ENCODE peak calls at places on chromosomes 16 and 17, in four cellular contexts. One of them, this sample, is unnamed.

GRCh38 chr17:56688151-56688550 is 94.7 kb downstream of the NOG start:
- DNase-seq in lower lobe of right lung: no peak
- DNase-seq in fibroblast of lung: no peak
- DNase-seq in SK-N-SH: no peak
- DNase-seq in this sample: no peak

GRCh38 chr17:57585341-57586098 is 159.6 kb downstream of the CCDC182 start:
- DNase-seq in lower lobe of right lung: no peak
- DNase-seq in fibroblast of lung: no peak
- DNase-seq in SK-N-SH: peak; percentile 85
- DNase-seq in this sample: peak; percentile 43

GRCh38 chr17:58161566-58161965 is 5.2 kb upstream of the OR4D2 start:
- DNase-seq in lower lobe of right lung: no peak
- DNase-seq in fibroblast of lung: no peak
- DNase-seq in SK-N-SH: no peak
- DNase-seq in this sample: no peak

GRCh38 chr16:50548659-50549560 is 714 bp downstream of the NKD1 start:
- DNase-seq in lower lobe of right lung: peak; percentile 54
- DNase-seq in fibroblast of lung: peak; percentile 3
- DNase-seq in SK-N-SH: peak; percentile 74
- DNase-seq in this sample: no peak

GRCh38 chr17:28810437-28810836 is 32.2 kb downstream of the FAM222B start:
- DNase-seq in lower lobe of right lung: no peak
- DNase-seq in fibroblast of lung: no peak
- DNase-seq in SK-N-SH: no peak
- DNase-seq in this sample: no peak

GRCh38 chr17:27577124-27577761 is 53.7 kb upstream of the LGALS9 start:
- DNase-seq in lower lobe of right lung: no peak
- DNase-seq in fibroblast of lung: peak; percentile 67
- DNase-seq in SK-N-SH: peak; percentile 80
- DNase-seq in this sample: peak; percentile 77

GRCh38 chr16:53135329-53135728 is 80.5 kb downstream of the CHD9 start:
- DNase-seq in lower lobe of right lung: no peak
- DNase-seq in fibroblast of lung: no peak
- DNase-seq in SK-N-SH: no peak
- DNase-seq in this sample: no peak

GRCh38 chr16:4052801-4053662 is 63.2 kb downstream of the ADCY9 start:
- DNase-seq in lower lobe of right lung: peak; percentile 83
- DNase-seq in fibroblast of lung: peak; percentile 56
- DNase-seq in SK-N-SH: no peak
- DNase-seq in this sample: peak; percentile 30

GRCh38 chr17:1561420-1562177 is 993 bp downstream of the PITPNA start:
- DNase-seq in lower lobe of right lung: peak; percentile 61
- DNase-seq in fibroblast of lung: peak; percentile 20
- DNase-seq in SK-N-SH: peak; percentile 79
- DNase-seq in this sample: peak; percentile 83

GRCh38 chr17:10737168-10737622 is 7.4 kb upstream of the TMEM220 start:
- DNase-seq in lower lobe of right lung: peak; percentile 77
- DNase-seq in fibroblast of lung: peak; percentile 37
- DNase-seq in SK-N-SH: peak; percentile 82
- DNase-seq in this sample: peak; percentile 92

GRCh38 chr17:33090806-33091205 is 99.2 kb downstream of the SPACA3 start:
- DNase-seq in lower lobe of right lung: no peak
- DNase-seq in fibroblast of lung: peak; percentile 63
- DNase-seq in SK-N-SH: no peak
- DNase-seq in this sample: no peak

GRCh38 chr16:67707790-67708189 is 11.3 kb downstream of the GFOD2 start:
- DNase-seq in lower lobe of right lung: no peak
- DNase-seq in fibroblast of lung: no peak
- DNase-seq in SK-N-SH: no peak
- DNase-seq in this sample: no peak

GRCh38 chr16:15604460-15605390 is 38.2 kb downstream of the MARF1 start:
- DNase-seq in lower lobe of right lung: no peak
- DNase-seq in fibroblast of lung: peak; percentile 47
- DNase-seq in SK-N-SH: no peak
- DNase-seq in this sample: no peak

GRCh38 chr16:9578459-9578858 is 487.0 kb downstream of the HAPSTR1 start:
- DNase-seq in lower lobe of right lung: no peak
- DNase-seq in fibroblast of lung: no peak
- DNase-seq in SK-N-SH: no peak
- DNase-seq in this sample: no peak

GRCh38 chr17:18117974-18118632 is 9.5 kb downstream of the MYO15A start:
- DNase-seq in lower lobe of right lung: no peak
- DNase-seq in fibroblast of lung: peak; percentile 20
- DNase-seq in SK-N-SH: no peak
- DNase-seq in this sample: no peak

DNA sequence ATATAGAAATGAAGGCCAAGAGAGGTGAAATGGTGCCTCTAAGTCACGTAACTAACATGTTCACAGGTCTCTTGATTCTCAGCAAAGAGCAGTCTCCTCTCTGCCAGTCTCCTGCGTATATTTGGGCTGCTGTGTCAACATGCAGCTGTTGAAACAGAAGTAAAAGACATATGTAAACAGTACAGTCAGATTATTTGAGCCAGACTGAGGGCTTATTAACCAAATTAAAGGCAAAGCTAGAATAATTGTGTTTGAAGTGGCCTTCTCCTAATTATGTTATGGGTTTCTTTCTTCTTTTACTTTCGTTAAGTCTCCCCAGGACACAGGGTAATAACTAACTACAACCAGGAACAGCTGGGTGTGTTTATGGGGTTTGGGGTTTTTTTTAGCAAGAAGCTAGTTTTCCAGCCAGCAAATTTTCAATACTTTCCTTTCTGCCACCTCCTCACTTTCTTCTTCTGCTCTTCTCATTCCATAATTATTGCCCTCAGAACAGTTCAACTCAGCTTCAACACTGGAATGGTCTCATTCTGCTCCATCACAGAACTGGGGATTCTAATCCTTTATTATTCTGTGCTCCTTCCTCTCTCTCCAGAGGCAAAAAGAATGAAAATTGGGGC is 18.4 kb downstream of the G6PC1 start:
- DNase-seq in lower lobe of right lung: no peak
- DNase-seq in fibroblast of lung: no peak
- DNase-seq in SK-N-SH: no peak
- DNase-seq in this sample: no peak
- H3K4me1 ChIP-seq in lower lobe of right lung: peaks cover 66% of the 10 kb centered on the region
- H3K4me1 ChIP-seq in fibroblast of lung: no peaks in the 10 kb centered on the region
- H3K4me1 ChIP-seq in SK-N-SH: no peaks in the 10 kb centered on the region
- H3K4me1 ChIP-seq in this sample: no peaks in the 10 kb centered on the region

GRCh38 chr17:49216953-49217650 is 6.6 kb downstream of the ABI3 start:
- DNase-seq in lower lobe of right lung: peak; percentile 81
- DNase-seq in fibroblast of lung: no peak
- DNase-seq in SK-N-SH: peak; percentile 40
- DNase-seq in this sample: no peak

GRCh38 chr17:49219987-49220386 is 9.5 kb downstream of the ABI3 start:
- DNase-seq in lower lobe of right lung: no peak
- DNase-seq in fibroblast of lung: no peak
- DNase-seq in SK-N-SH: peak; percentile 34
- DNase-seq in this sample: peak; percentile 54

GRCh38 chr17:49216482-49216881 is 6.0 kb downstream of the ABI3 start:
- DNase-seq in lower lobe of right lung: no peak
- DNase-seq in fibroblast of lung: no peak
- DNase-seq in SK-N-SH: no peak
- DNase-seq in this sample: no peak

GRCh38 chr17:49217651-49218413 is 7.3 kb downstream of the ABI3 start:
- DNase-seq in lower lobe of right lung: peak; percentile 83
- DNase-seq in fibroblast of lung: no peak
- DNase-seq in SK-N-SH: peak; percentile 33
- DNase-seq in this sample: no peak

DNA sequence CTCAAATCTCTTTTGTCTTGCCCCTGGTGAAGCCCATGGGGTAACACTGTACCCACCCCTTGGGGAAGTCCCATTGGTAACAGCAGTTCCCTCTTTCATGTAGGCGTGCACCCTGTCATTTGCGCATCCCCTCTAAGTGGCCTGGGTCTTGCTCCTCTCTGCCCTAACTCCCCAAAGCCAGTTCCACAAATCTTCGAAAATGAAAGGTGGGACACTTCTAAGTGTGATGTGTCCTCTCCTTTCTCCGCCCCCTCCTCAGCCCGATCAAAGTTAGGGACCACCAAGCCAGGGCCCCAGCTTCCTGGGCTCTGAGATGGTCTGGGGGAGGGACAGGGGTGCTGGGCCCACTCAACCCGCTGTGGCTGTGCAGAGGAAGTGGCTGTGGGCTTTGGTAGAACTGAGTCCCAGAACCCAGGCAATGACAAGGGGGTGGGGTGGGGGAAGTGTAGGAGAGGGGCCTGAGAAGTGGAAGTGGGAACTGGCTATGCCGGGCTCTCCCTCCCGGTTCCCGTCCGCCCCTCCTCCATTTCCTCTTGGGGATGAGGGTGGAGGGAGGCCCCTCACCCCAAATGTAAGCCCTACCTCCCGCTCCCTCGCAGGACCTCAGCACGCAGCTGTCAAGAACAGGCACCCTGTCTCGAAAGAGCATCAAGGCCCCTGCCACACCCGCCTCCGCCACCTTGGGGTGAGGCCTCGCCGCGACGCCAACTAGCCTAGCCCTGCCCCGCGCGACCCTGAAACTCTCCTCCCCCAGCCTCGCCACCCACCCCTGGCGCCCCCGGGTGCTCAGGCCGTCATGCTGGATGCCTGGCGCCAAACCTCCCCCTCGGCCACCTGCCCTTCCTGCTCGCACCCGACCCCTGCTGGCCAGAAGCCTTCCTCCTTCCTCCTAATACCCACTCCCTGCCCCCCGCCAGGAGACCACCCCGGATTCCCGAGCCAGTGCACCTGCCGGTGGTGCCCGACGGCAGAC is 8.7 kb downstream of the ABI3 start:
- DNase-seq in lower lobe of right lung: peak; percentile 60
- DNase-seq in fibroblast of lung: no peak
- DNase-seq in SK-N-SH: peak; percentile 61
- DNase-seq in this sample: peak; percentile 83
- TF ChIP-seq CTCF in lower lobe of right lung: no peak
- TF ChIP-seq CTCF in fibroblast of lung: no peak
- TF ChIP-seq CTCF in SK-N-SH: peak; percentile 44
- TF ChIP-seq CTCF in this sample: peak; percentile 53

GRCh38 chr16:56748191-56748590 is 18.3 kb downstream of the NUP93 start:
- DNase-seq in lower lobe of right lung: no peak
- DNase-seq in fibroblast of lung: no peak
- DNase-seq in SK-N-SH: no peak
- DNase-seq in this sample: no peak
- H3K4me1 ChIP-seq in lower lobe of right lung: peaks cover 44% of the 10 kb centered on the region
- H3K4me1 ChIP-seq in fibroblast of lung: peaks cover 12% of the 10 kb centered on the region
- H3K4me1 ChIP-seq in SK-N-SH: peaks cover 14% of the 10 kb centered on the region
- H3K4me1 ChIP-seq in this sample: no peaks in the 10 kb centered on the region

GRCh38 chr17:19339341-19339815 is 23.1 kb downstream of the B9D1 start:
- DNase-seq in lower lobe of right lung: no peak
- DNase-seq in fibroblast of lung: no peak
- DNase-seq in SK-N-SH: no peak
- DNase-seq in this sample: peak; percentile 57

GRCh38 chr17:19337712-19338023 is 24.9 kb downstream of the B9D1 start:
- DNase-seq in lower lobe of right lung: no peak
- DNase-seq in fibroblast of lung: no peak
- DNase-seq in SK-N-SH: no peak
- DNase-seq in this sample: no peak

GRCh38 chr17:19335951-19336631 is 26.4 kb downstream of the B9D1 start:
- DNase-seq in lower lobe of right lung: no peak
- DNase-seq in fibroblast of lung: no peak
- DNase-seq in SK-N-SH: no peak
- DNase-seq in this sample: peak; percentile 68

GRCh38 chr17:19338031-19338990 is 24.2 kb downstream of the B9D1 start:
- DNase-seq in lower lobe of right lung: peak; percentile 81
- DNase-seq in fibroblast of lung: peak; percentile 21
- DNase-seq in SK-N-SH: peak; percentile 62
- DNase-seq in this sample: peak; percentile 96

DNA sequence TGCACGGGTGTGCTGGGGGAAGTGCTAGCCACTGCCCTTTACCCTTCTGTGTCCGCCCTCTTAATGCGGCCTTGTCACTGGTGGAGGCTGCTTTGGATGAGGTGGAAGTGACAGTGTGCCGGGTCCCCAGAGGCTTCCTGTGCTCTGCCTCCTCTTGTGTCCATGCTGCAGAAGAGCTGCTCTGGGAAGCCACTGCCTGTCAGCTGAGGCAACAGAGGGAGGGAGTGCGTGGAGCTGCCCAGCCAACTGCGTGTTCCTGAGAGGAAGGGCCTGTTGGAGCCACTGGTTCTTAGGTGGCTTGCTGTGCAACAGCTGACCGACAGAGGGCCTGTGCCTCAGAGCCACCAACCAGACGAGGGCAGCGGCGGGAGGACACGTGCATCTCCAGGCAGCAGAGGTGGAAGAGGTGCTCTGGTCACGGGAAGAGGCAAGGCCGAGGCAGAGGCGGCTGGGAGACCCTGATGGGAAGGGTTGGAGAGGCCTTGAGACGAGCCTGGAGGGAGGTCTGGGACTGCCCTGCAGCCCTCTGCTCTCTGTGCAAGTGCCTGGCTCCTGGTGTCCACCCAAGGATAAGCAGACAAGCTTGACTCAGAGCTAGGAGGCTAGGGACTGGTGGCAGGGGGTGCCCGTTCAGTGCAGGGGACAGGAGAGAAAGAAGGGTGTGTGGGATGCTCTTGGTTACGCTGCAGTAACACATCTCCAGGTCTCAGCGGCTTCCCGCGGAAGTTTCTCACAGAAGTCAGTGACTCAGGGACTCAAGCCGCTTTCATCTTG is 25.4 kb downstream of the B9D1 start:
- DNase-seq in lower lobe of right lung: no peak
- DNase-seq in fibroblast of lung: peak; percentile 20
- DNase-seq in SK-N-SH: no peak
- DNase-seq in this sample: peak; percentile 91
- TF ChIP-seq CTCF in lower lobe of right lung: peak; percentile 13
- TF ChIP-seq CTCF in fibroblast of lung: peak; percentile 55
- TF ChIP-seq CTCF in SK-N-SH: no peak
- TF ChIP-seq CTCF in this sample: peak; percentile 57

GRCh38 chr17:67046398-67046797 is 2.0 kb downstream of the CACNG1 start:
- DNase-seq in lower lobe of right lung: no peak
- DNase-seq in fibroblast of lung: no peak
- DNase-seq in SK-N-SH: no peak
- DNase-seq in this sample: no peak
- H3K4me1 ChIP-seq in lower lobe of right lung: no peaks in the 10 kb centered on the region
- H3K4me1 ChIP-seq in fibroblast of lung: no peaks in the 10 kb centered on the region
- H3K4me1 ChIP-seq in SK-N-SH: no peaks in the 10 kb centered on the region
- H3K4me1 ChIP-seq in this sample: no peaks in the 10 kb centered on the region